ENCODE peak calls at places on chromosomes 11 and 22, in nine cellular contexts. One of them, this sample, is unnamed.

GRCh38 chr11:65576867-65577755 is 1.3 kb downstream of the EHBP1L1 start:
- DNase-seq in CD4-positive, alpha-beta T cell: no peak
- DNase-seq in pancreas: peak
- DNase-seq in activated naive CD4-positive, alpha-beta T cell: no peak
- DNase-seq in fibroblast of pulmonary artery: peak
- DNase-seq in effector memory CD4-positive, alpha-beta T cell: no peak
- DNase-seq in fibroblast of mammary gland: peak
- DNase-seq in SJSA1: peak
- DNase-seq in right lobe of liver: no peak
- DNase-seq in this sample: peak

GRCh38 chr11:119580751-119581150 is 148.2 kb downstream of the NECTIN1 start:
- DNase-seq in CD4-positive, alpha-beta T cell: no peak
- DNase-seq in pancreas: no peak
- DNase-seq in activated naive CD4-positive, alpha-beta T cell: no peak
- DNase-seq in fibroblast of pulmonary artery: no peak
- DNase-seq in effector memory CD4-positive, alpha-beta T cell: no peak
- DNase-seq in fibroblast of mammary gland: no peak
- DNase-seq in SJSA1: no peak
- DNase-seq in right lobe of liver: peak
- DNase-seq in this sample: no peak

GRCh38 chr22:23181763-23182288 is 1.5 kb downstream of the BCR start:
- DNase-seq in CD4-positive, alpha-beta T cell: no peak
- DNase-seq in pancreas: peak
- DNase-seq in activated naive CD4-positive, alpha-beta T cell: no peak
- DNase-seq in fibroblast of pulmonary artery: no peak
- DNase-seq in effector memory CD4-positive, alpha-beta T cell: no peak
- DNase-seq in fibroblast of mammary gland: no peak
- DNase-seq in SJSA1: no peak
- DNase-seq in right lobe of liver: no peak
- DNase-seq in this sample: no peak

GRCh38 chr11:129023968-129024676 is 81.5 kb upstream of the TP53AIP1 start:
- DNase-seq in CD4-positive, alpha-beta T cell: peak
- DNase-seq in pancreas: peak
- DNase-seq in activated naive CD4-positive, alpha-beta T cell: no peak
- DNase-seq in fibroblast of pulmonary artery: peak
- DNase-seq in effector memory CD4-positive, alpha-beta T cell: no peak
- DNase-seq in fibroblast of mammary gland: no peak
- DNase-seq in SJSA1: no peak
- DNase-seq in right lobe of liver: no peak
- DNase-seq in this sample: peak

GRCh38 chr11:92962444-92962843 is 7.0 kb upstream of the MTNR1B start:
- DNase-seq in CD4-positive, alpha-beta T cell: no peak
- DNase-seq in pancreas: no peak
- DNase-seq in activated naive CD4-positive, alpha-beta T cell: no peak
- DNase-seq in fibroblast of pulmonary artery: no peak
- DNase-seq in effector memory CD4-positive, alpha-beta T cell: no peak
- DNase-seq in fibroblast of mammary gland: no peak
- DNase-seq in SJSA1: no peak
- DNase-seq in right lobe of liver: no peak
- DNase-seq in this sample: no peak

GRCh38 chr11:64062185-64063039 is 26.7 kb downstream of the FLRT1 start:
- DNase-seq in CD4-positive, alpha-beta T cell: no peak
- DNase-seq in pancreas: no peak
- DNase-seq in activated naive CD4-positive, alpha-beta T cell: no peak
- DNase-seq in fibroblast of pulmonary artery: no peak
- DNase-seq in effector memory CD4-positive, alpha-beta T cell: no peak
- DNase-seq in fibroblast of mammary gland: no peak
- DNase-seq in SJSA1: no peak
- DNase-seq in right lobe of liver: no peak
- DNase-seq in this sample: no peak

GRCh38 chr11:134545521-134545920 is 133.5 kb upstream of the B3GAT1 start:
- DNase-seq in CD4-positive, alpha-beta T cell: no peak
- DNase-seq in pancreas: no peak
- DNase-seq in activated naive CD4-positive, alpha-beta T cell: no peak
- DNase-seq in fibroblast of pulmonary artery: no peak
- DNase-seq in effector memory CD4-positive, alpha-beta T cell: no peak
- DNase-seq in fibroblast of mammary gland: no peak
- DNase-seq in SJSA1: no peak
- DNase-seq in right lobe of liver: peak
- DNase-seq in this sample: no peak

GRCh38 chr22:49776053-49776511 is 51.6 kb downstream of the BRD1 start:
- DNase-seq in CD4-positive, alpha-beta T cell: no peak
- DNase-seq in pancreas: no peak
- DNase-seq in activated naive CD4-positive, alpha-beta T cell: no peak
- DNase-seq in fibroblast of pulmonary artery: no peak
- DNase-seq in effector memory CD4-positive, alpha-beta T cell: no peak
- DNase-seq in fibroblast of mammary gland: no peak
- DNase-seq in SJSA1: no peak
- DNase-seq in right lobe of liver: no peak
- DNase-seq in this sample: no peak

GRCh38 chr11:118921121-118921928 is 4.4 kb downstream of the BCL9L start:
- DNase-seq in CD4-positive, alpha-beta T cell: no peak
- DNase-seq in pancreas: peak
- DNase-seq in activated naive CD4-positive, alpha-beta T cell: no peak
- DNase-seq in fibroblast of pulmonary artery: peak
- DNase-seq in effector memory CD4-positive, alpha-beta T cell: no peak
- DNase-seq in fibroblast of mammary gland: peak
- DNase-seq in SJSA1: no peak
- DNase-seq in right lobe of liver: peak
- DNase-seq in this sample: peak

GRCh38 chr11:1356007-1356435 is 33.7 kb upstream of the BRSK2 start:
- DNase-seq in CD4-positive, alpha-beta T cell: no peak
- DNase-seq in pancreas: no peak
- DNase-seq in activated naive CD4-positive, alpha-beta T cell: no peak
- DNase-seq in fibroblast of pulmonary artery: peak
- DNase-seq in effector memory CD4-positive, alpha-beta T cell: no peak
- DNase-seq in fibroblast of mammary gland: no peak
- DNase-seq in SJSA1: no peak
- DNase-seq in right lobe of liver: no peak
- DNase-seq in this sample: no peak

GRCh38 chr11:22371188-22371587 is 33.0 kb downstream of the SLC17A6 start:
- DNase-seq in CD4-positive, alpha-beta T cell: no peak
- DNase-seq in pancreas: no peak
- DNase-seq in activated naive CD4-positive, alpha-beta T cell: no peak
- DNase-seq in fibroblast of pulmonary artery: no peak
- DNase-seq in effector memory CD4-positive, alpha-beta T cell: no peak
- DNase-seq in fibroblast of mammary gland: no peak
- DNase-seq in SJSA1: no peak
- DNase-seq in right lobe of liver: no peak
- DNase-seq in this sample: no peak

GRCh38 chr11:103601230-103601846 is 435.1 kb upstream of the DDI1 start:
- DNase-seq in CD4-positive, alpha-beta T cell: no peak
- DNase-seq in pancreas: no peak
- DNase-seq in activated naive CD4-positive, alpha-beta T cell: no peak
- DNase-seq in fibroblast of pulmonary artery: peak
- DNase-seq in effector memory CD4-positive, alpha-beta T cell: no peak
- DNase-seq in fibroblast of mammary gland: peak
- DNase-seq in SJSA1: no peak
- DNase-seq in right lobe of liver: peak
- DNase-seq in this sample: peak

GRCh38 chr11:118895093-118896039 is 11.7 kb downstream of the CXCR5 start:
- DNase-seq in CD4-positive, alpha-beta T cell: peak
- DNase-seq in pancreas: no peak
- DNase-seq in activated naive CD4-positive, alpha-beta T cell: peak
- DNase-seq in fibroblast of pulmonary artery: no peak
- DNase-seq in effector memory CD4-positive, alpha-beta T cell: peak
- DNase-seq in fibroblast of mammary gland: no peak
- DNase-seq in SJSA1: no peak
- DNase-seq in right lobe of liver: no peak
- DNase-seq in this sample: no peak

GRCh38 chr22:38016182-38017078 is 32.1 kb upstream of the SOX10 start:
- DNase-seq in CD4-positive, alpha-beta T cell: no peak
- DNase-seq in pancreas: peak
- DNase-seq in activated naive CD4-positive, alpha-beta T cell: no peak
- DNase-seq in fibroblast of pulmonary artery: peak
- DNase-seq in effector memory CD4-positive, alpha-beta T cell: no peak
- DNase-seq in fibroblast of mammary gland: peak
- DNase-seq in SJSA1: no peak
- DNase-seq in right lobe of liver: no peak
- DNase-seq in this sample: no peak

GRCh38 chr22:50684501-50684900 is 11.9 kb downstream of the SHANK3 start:
- DNase-seq in CD4-positive, alpha-beta T cell: no peak
- DNase-seq in pancreas: no peak
- DNase-seq in activated naive CD4-positive, alpha-beta T cell: no peak
- DNase-seq in fibroblast of pulmonary artery: no peak
- DNase-seq in effector memory CD4-positive, alpha-beta T cell: no peak
- DNase-seq in fibroblast of mammary gland: no peak
- DNase-seq in SJSA1: no peak
- DNase-seq in right lobe of liver: no peak
- DNase-seq in this sample: no peak

GRCh38 chr22:29803190-29803589 is 34.9 kb downstream of the ASCC2 start:
- DNase-seq in CD4-positive, alpha-beta T cell: no peak
- DNase-seq in pancreas: no peak
- DNase-seq in activated naive CD4-positive, alpha-beta T cell: no peak
- DNase-seq in fibroblast of pulmonary artery: no peak
- DNase-seq in effector memory CD4-positive, alpha-beta T cell: no peak
- DNase-seq in fibroblast of mammary gland: no peak
- DNase-seq in SJSA1: no peak
- DNase-seq in right lobe of liver: no peak
- DNase-seq in this sample: no peak

GRCh38 chr11:122981388-122982264 is at the start of gene BSX:
- DNase-seq in CD4-positive, alpha-beta T cell: peak
- DNase-seq in pancreas: peak
- DNase-seq in activated naive CD4-positive, alpha-beta T cell: peak
- DNase-seq in fibroblast of pulmonary artery: peak
- DNase-seq in effector memory CD4-positive, alpha-beta T cell: peak
- DNase-seq in fibroblast of mammary gland: peak
- DNase-seq in SJSA1: peak
- DNase-seq in right lobe of liver: no peak
- DNase-seq in this sample: peak

GRCh38 chr11:111944139-111944538 is 7.0 kb downstream of the DIXDC1 start:
- DNase-seq in CD4-positive, alpha-beta T cell: no peak
- DNase-seq in pancreas: no peak
- DNase-seq in activated naive CD4-positive, alpha-beta T cell: no peak
- DNase-seq in fibroblast of pulmonary artery: peak
- DNase-seq in effector memory CD4-positive, alpha-beta T cell: no peak
- DNase-seq in fibroblast of mammary gland: peak
- DNase-seq in SJSA1: no peak
- DNase-seq in right lobe of liver: no peak
- DNase-seq in this sample: peak

GRCh38 chr11:30218278-30218677 is 12.5 kb upstream of the FSHB start:
- DNase-seq in CD4-positive, alpha-beta T cell: no peak
- DNase-seq in pancreas: no peak
- DNase-seq in activated naive CD4-positive, alpha-beta T cell: no peak
- DNase-seq in fibroblast of pulmonary artery: no peak
- DNase-seq in effector memory CD4-positive, alpha-beta T cell: no peak
- DNase-seq in fibroblast of mammary gland: no peak
- DNase-seq in SJSA1: no peak
- DNase-seq in right lobe of liver: no peak
- DNase-seq in this sample: no peak

GRCh38 chr11:132559371-132560036 is 972.8 kb downstream of the OPCML start:
- DNase-seq in CD4-positive, alpha-beta T cell: no peak
- DNase-seq in pancreas: no peak
- DNase-seq in activated naive CD4-positive, alpha-beta T cell: no peak
- DNase-seq in fibroblast of pulmonary artery: no peak
- DNase-seq in effector memory CD4-positive, alpha-beta T cell: no peak
- DNase-seq in fibroblast of mammary gland: no peak
- DNase-seq in SJSA1: no peak
- DNase-seq in right lobe of liver: no peak
- DNase-seq in this sample: no peak

GRCh38 chr11:77151804-77152513 is 23.9 kb downstream of the MYO7A start:
- DNase-seq in CD4-positive, alpha-beta T cell: peak
- DNase-seq in pancreas: peak
- DNase-seq in activated naive CD4-positive, alpha-beta T cell: no peak
- DNase-seq in fibroblast of pulmonary artery: peak
- DNase-seq in effector memory CD4-positive, alpha-beta T cell: peak
- DNase-seq in fibroblast of mammary gland: peak
- DNase-seq in SJSA1: no peak
- DNase-seq in right lobe of liver: no peak
- DNase-seq in this sample: peak

GRCh38 chr11:35134403-35135126 is 4.4 kb upstream of the CD44 start:
- DNase-seq in CD4-positive, alpha-beta T cell: no peak
- DNase-seq in pancreas: no peak
- DNase-seq in activated naive CD4-positive, alpha-beta T cell: no peak
- DNase-seq in fibroblast of pulmonary artery: no peak
- DNase-seq in effector memory CD4-positive, alpha-beta T cell: no peak
- DNase-seq in fibroblast of mammary gland: peak
- DNase-seq in SJSA1: no peak
- DNase-seq in right lobe of liver: no peak
- DNase-seq in this sample: no peak

GRCh38 chr11:95556342-95557151 is 233.0 kb downstream of the FAM76B start:
- DNase-seq in CD4-positive, alpha-beta T cell: no peak
- DNase-seq in pancreas: no peak
- DNase-seq in activated naive CD4-positive, alpha-beta T cell: no peak
- DNase-seq in fibroblast of pulmonary artery: peak
- DNase-seq in effector memory CD4-positive, alpha-beta T cell: no peak
- DNase-seq in fibroblast of mammary gland: peak
- DNase-seq in SJSA1: no peak
- DNase-seq in right lobe of liver: no peak
- DNase-seq in this sample: no peak

GRCh38 chr22:30838111-30838510 is 130.5 kb downstream of the MORC2 start:
- DNase-seq in CD4-positive, alpha-beta T cell: no peak
- DNase-seq in pancreas: no peak
- DNase-seq in activated naive CD4-positive, alpha-beta T cell: no peak
- DNase-seq in fibroblast of pulmonary artery: peak
- DNase-seq in effector memory CD4-positive, alpha-beta T cell: no peak
- DNase-seq in fibroblast of mammary gland: peak
- DNase-seq in SJSA1: no peak
- DNase-seq in right lobe of liver: no peak
- DNase-seq in this sample: peak

GRCh38 chr11:97972731-97973130 is 1048.0 kb upstream of the CNTN5 start:
- DNase-seq in CD4-positive, alpha-beta T cell: no peak
- DNase-seq in pancreas: no peak
- DNase-seq in activated naive CD4-positive, alpha-beta T cell: no peak
- DNase-seq in fibroblast of pulmonary artery: no peak
- DNase-seq in effector memory CD4-positive, alpha-beta T cell: no peak
- DNase-seq in fibroblast of mammary gland: no peak
- DNase-seq in SJSA1: no peak
- DNase-seq in right lobe of liver: no peak
- DNase-seq in this sample: no peak

GRCh38 chr11:112831969-112832368 is 129.3 kb upstream of the NCAM1 start:
- DNase-seq in CD4-positive, alpha-beta T cell: no peak
- DNase-seq in pancreas: no peak
- DNase-seq in activated naive CD4-positive, alpha-beta T cell: no peak
- DNase-seq in fibroblast of pulmonary artery: no peak
- DNase-seq in effector memory CD4-positive, alpha-beta T cell: no peak
- DNase-seq in fibroblast of mammary gland: no peak
- DNase-seq in SJSA1: no peak
- DNase-seq in right lobe of liver: no peak
- DNase-seq in this sample: no peak

GRCh38 chr11:35800970-35801953 is 138.7 kb downstream of the TRIM44 start:
- DNase-seq in CD4-positive, alpha-beta T cell: no peak
- DNase-seq in pancreas: no peak
- DNase-seq in activated naive CD4-positive, alpha-beta T cell: no peak
- DNase-seq in fibroblast of pulmonary artery: no peak
- DNase-seq in effector memory CD4-positive, alpha-beta T cell: no peak
- DNase-seq in fibroblast of mammary gland: no peak
- DNase-seq in SJSA1: no peak
- DNase-seq in right lobe of liver: no peak
- DNase-seq in this sample: no peak

GRCh38 chr11:130816516-130816915 is 99.8 kb downstream of the SNX19 start:
- DNase-seq in CD4-positive, alpha-beta T cell: no peak
- DNase-seq in pancreas: no peak
- DNase-seq in activated naive CD4-positive, alpha-beta T cell: no peak
- DNase-seq in fibroblast of pulmonary artery: no peak
- DNase-seq in effector memory CD4-positive, alpha-beta T cell: no peak
- DNase-seq in fibroblast of mammary gland: peak
- DNase-seq in SJSA1: no peak
- DNase-seq in right lobe of liver: no peak
- DNase-seq in this sample: no peak

GRCh38 chr11:113261709-113262475 is 52.5 kb upstream of the TTC12 start:
- DNase-seq in CD4-positive, alpha-beta T cell: no peak
- DNase-seq in pancreas: no peak
- DNase-seq in activated naive CD4-positive, alpha-beta T cell: no peak
- DNase-seq in fibroblast of pulmonary artery: peak
- DNase-seq in effector memory CD4-positive, alpha-beta T cell: no peak
- DNase-seq in fibroblast of mammary gland: no peak
- DNase-seq in SJSA1: no peak
- DNase-seq in right lobe of liver: no peak
- DNase-seq in this sample: peak

GRCh38 chr11:15222777-15223176 is 108.1 kb downstream of the INSC start:
- DNase-seq in CD4-positive, alpha-beta T cell: no peak
- DNase-seq in pancreas: no peak
- DNase-seq in activated naive CD4-positive, alpha-beta T cell: no peak
- DNase-seq in fibroblast of pulmonary artery: no peak
- DNase-seq in effector memory CD4-positive, alpha-beta T cell: no peak
- DNase-seq in fibroblast of mammary gland: peak
- DNase-seq in SJSA1: no peak
- DNase-seq in right lobe of liver: no peak
- DNase-seq in this sample: no peak

GRCh38 chr11:108916935-108917334 is 252.1 kb downstream of the DDX10 start:
- DNase-seq in CD4-positive, alpha-beta T cell: no peak
- DNase-seq in pancreas: no peak
- DNase-seq in activated naive CD4-positive, alpha-beta T cell: no peak
- DNase-seq in fibroblast of pulmonary artery: no peak
- DNase-seq in effector memory CD4-positive, alpha-beta T cell: no peak
- DNase-seq in fibroblast of mammary gland: no peak
- DNase-seq in SJSA1: no peak
- DNase-seq in right lobe of liver: no peak
- DNase-seq in this sample: peak

This sample was measured in LHCN-M2.